ENCODE peak calls at places on chromosomes 1 and 21, in eight cellular contexts. W, R, K, Z, F, G, C and E are unnamed samples.

GRCh38 chr1:84300991-84301758 is at the start of gene SAMD13:
- DNase-seq in W (no peak), R (peak), K (peak), Z (peak), F (peak), G (peak), C (no peak), E (no peak)

GRCh38 chr1:78019031-78019430 is 14.3 kb downstream of the DNAJB4 start:
- DNase-seq in W (no peak), R (no peak), K (no peak), Z (no peak), F (no peak), G (no peak), C (no peak), E (no peak)

GRCh38 chr1:38835230-38835827 is 24.2 kb downstream of the RRAGC start:
- DNase-seq in W (peak), R (peak), K (peak), Z (peak), F (peak), G (peak), C (no peak), E (peak)

GRCh38 chr21:37220433-37220980 is 46.6 kb downstream of the VPS26C start:
- DNase-seq in W (no peak), R (no peak), K (no peak), Z (no peak), F (peak), G (peak), C (no peak), E (peak)

GRCh38 chr1:25194054-25194453 is 38.2 kb downstream of the SYF2 start:
- DNase-seq in W (no peak), R (no peak), K (no peak), Z (no peak), F (no peak), G (no peak), C (no peak), E (no peak)

GRCh38 chr21:40846057-40846456 is 901 bp downstream of the DSCAM start:
- DNase-seq in W (no peak), R (no peak), K (peak), Z (no peak), F (no peak), G (no peak), C (no peak), E (no peak)

GRCh38 chr1:14777516-14778506 is 179.3 kb downstream of the KAZN start:
- DNase-seq in W (no peak), R (no peak), K (no peak), Z (no peak), F (no peak), G (no peak), C (no peak), E (no peak)

GRCh38 chr1:233431753-233432403 is 104.4 kb downstream of the MAP3K21 start:
- DNase-seq in W (no peak), R (no peak), K (no peak), Z (no peak), F (no peak), G (no peak), C (no peak), E (no peak)

GRCh38 chr1:23010734-23011449 is 4.8 kb downstream of the TEX46 start:
- DNase-seq in W (no peak), R (peak), K (peak), Z (no peak), F (no peak), G (peak), C (no peak), E (no peak)

GRCh38 chr1:23958810-23959460 is 693 bp upstream of the PNRC2 start:
- DNase-seq in W (peak), R (peak), K (peak), Z (peak), F (peak), G (peak), C (peak), E (peak)

GRCh38 chr1:43835141-43836021 is 98.2 kb upstream of the ARTN start:
- DNase-seq in W (no peak), R (peak), K (peak), Z (no peak), F (no peak), G (peak), C (peak), E (no peak)

GRCh38 chr21:37562920-37563640 is 196.5 kb downstream of the DYRK1A start:
- DNase-seq in W (no peak), R (peak), K (no peak), Z (no peak), F (no peak), G (peak), C (no peak), E (peak)

GRCh38 chr1:21175324-21175669 is 1.4 kb downstream of the EIF4G3 start:
- DNase-seq in W (no peak), R (no peak), K (peak), Z (no peak), F (no peak), G (peak), C (no peak), E (no peak)

DNA sequence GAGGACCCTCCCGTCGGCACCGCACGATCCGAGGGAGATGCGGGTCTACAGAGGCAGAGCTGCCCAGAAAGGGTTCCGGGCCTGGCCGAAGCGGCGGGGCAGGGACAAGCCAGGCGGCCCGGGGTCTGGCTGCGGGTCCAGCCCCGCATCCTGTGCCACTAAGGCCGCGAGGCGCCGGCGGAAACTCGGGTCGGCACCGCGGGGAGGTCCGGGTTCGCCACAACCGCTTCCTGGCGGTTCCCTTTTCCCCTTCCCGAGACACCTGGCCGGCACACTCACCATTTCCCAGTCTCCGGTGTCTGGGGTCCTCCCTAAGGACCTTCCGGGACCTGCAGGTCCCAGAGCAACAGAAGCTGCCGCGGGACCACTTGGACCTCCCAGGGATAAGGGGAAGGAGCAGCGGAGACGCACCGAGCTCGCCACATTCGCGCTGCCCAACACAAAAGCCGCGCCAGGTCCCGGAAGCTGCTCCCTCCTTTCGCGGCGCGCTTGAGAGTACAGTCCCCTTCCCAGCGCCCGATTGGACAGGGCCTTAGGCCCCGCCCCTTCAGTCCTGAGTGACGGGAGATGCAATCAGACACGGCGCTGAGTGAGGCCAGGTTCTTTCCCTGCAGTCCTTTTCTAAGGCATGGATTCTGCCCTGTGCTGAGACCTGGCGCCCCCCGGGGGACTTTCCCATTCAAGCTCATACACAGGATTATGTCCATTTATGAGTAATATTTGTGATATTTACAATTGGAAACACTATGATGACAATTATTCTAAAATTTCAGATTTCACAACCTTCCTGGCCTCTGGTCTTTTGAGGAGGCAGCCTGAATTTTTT is at the start of gene ZNF670:
- DNase-seq in W (peak), R (peak), K (peak), Z (peak), F (peak), G (peak), C (peak), E (peak)
- TF ChIP-seq CTCF in W (peak), R (no peak), K (peak), Z (no peak), F (no peak), G (no peak), C (no peak), E (no peak)

GRCh38 chr1:168331569-168331968 is 50.9 kb downstream of the TBX19 start:
- DNase-seq in W (no peak), R (no peak), K (no peak), Z (no peak), F (no peak), G (no peak), C (no peak), E (no peak)
- TF ChIP-seq CTCF in W (no peak), R (no peak), K (no peak), Z (no peak), F (no peak), G (no peak), C (no peak), E (no peak)

DNA sequence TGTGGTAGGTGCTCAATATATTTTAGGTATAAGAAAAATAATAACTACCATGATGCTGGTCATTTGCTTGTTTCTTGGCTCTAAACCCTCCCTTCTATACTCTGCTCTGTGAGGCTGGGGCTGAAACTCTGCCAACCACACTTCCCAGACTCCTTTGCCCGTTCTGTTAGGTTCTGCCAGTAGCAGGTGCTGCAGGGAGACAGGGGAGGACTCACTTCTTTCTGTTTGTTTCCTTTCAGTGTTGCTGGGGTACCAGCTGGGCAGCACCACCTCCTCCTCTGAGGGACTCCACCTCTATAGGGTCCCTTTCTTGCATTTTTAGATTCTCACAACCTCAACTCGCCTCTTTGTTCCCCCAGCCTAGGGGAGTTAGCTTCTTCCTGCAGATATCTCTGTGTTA is 16.9 kb upstream of the SH2D2A start:
- DNase-seq in W (no peak), R (no peak), K (no peak), Z (no peak), F (no peak), G (no peak), C (no peak), E (no peak)
- TF ChIP-seq CTCF in W (no peak), R (no peak), K (no peak), Z (no peak), F (no peak), G (no peak), C (no peak), E (no peak)

GRCh38 chr1:226404063-226404903 is 3.6 kb downstream of the PARP1 start:
- DNase-seq in W (no peak), R (no peak), K (peak), Z (no peak), F (no peak), G (peak), C (no peak), E (no peak)
- TF ChIP-seq CTCF in W (no peak), R (no peak), K (no peak), Z (no peak), F (no peak), G (no peak), C (no peak), E (no peak)

DNA sequence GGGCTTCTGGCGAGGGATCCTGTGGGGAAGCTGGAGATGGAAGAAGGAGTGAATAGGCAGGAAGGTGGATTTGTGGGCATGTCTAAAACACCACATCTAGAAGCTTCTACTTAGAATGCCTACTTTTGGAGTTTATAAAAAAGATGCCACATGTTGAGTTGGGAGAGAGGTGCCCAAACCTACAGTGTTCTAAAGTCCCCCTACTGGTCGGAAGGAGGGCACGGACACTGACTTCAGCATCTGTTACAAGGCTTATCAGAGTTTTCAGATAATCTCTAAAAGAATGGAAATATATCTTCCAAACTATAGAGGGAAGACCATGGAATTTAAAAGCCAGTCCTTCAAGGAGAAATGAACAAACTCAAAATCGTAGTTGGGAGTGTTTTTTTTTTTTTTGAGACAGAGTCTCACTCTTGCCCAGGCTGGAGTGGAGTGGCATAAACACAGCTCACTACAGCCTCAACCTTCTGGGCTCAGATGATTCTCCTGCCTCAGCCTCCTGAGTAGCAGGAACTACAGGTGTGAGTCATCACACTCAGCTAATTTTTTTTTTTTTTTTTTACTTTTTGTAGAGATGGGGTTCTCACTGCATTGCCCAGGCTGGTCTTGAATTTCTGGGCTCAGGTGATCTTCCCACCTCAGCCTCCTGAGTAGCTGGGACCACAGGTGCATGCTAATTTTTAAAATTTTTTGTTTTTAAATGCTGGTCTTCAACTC is 14.8 kb downstream of the IBA57 start:
- DNase-seq in W (peak), R (no peak), K (peak), Z (no peak), F (no peak), G (no peak), C (no peak), E (no peak)
- TF ChIP-seq CTCF in W (peak), R (no peak), K (peak), Z (peak), F (peak), G (peak), C (peak), E (no peak)

DNA sequence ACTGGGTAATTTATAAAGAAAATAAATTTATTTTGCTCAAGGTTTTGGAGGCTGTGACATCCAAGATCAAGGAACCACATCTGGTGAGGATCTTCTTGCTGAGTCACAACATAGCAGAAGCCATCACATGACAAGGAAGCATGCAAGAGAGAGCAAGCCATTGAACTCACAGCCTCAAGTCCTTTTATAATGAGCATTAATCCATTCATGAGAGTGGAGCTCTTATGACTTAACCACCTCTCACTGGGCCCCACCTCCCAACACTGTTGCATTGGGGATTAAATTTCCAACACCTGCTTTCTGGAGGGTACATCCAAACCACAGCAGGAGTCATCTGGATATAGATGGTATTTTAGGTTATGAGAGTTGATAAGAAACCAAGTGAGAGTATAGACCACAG is 20.6 kb upstream of the EGLN1 start:
- DNase-seq in W (no peak), R (no peak), K (no peak), Z (no peak), F (no peak), G (peak), C (no peak), E (no peak)
- TF ChIP-seq CTCF in W (no peak), R (no peak), K (no peak), Z (no peak), F (no peak), G (no peak), C (no peak), E (no peak)

GRCh38 chr1:10599194-10599861 is 124.6 kb downstream of the PEX14 start:
- DNase-seq in W (no peak), R (peak), K (peak), Z (no peak), F (no peak), G (peak), C (no peak), E (no peak)
- TF ChIP-seq CTCF in W (no peak), R (no peak), K (no peak), Z (no peak), F (no peak), G (no peak), C (no peak), E (no peak)

GRCh38 chr1:152014943-152015342 is 21.3 kb upstream of the S100A10 start:
- DNase-seq in W (no peak), R (no peak), K (no peak), Z (no peak), F (no peak), G (no peak), C (no peak), E (no peak)

GRCh38 chr1:152009691-152010090 is 16.0 kb upstream of the S100A10 start:
- DNase-seq in W (no peak), R (no peak), K (no peak), Z (no peak), F (no peak), G (no peak), C (no peak), E (no peak)

GRCh38 chr1:152018537-152018936 is 18.3 kb downstream of the S100A11 start:
- DNase-seq in W (peak), R (no peak), K (peak), Z (no peak), F (no peak), G (peak), C (peak), E (peak)

GRCh38 chr1:152015766-152016165 is 21.0 kb downstream of the S100A11 start:
- DNase-seq in W (no peak), R (no peak), K (no peak), Z (no peak), F (no peak), G (no peak), C (no peak), E (no peak)

DNA sequence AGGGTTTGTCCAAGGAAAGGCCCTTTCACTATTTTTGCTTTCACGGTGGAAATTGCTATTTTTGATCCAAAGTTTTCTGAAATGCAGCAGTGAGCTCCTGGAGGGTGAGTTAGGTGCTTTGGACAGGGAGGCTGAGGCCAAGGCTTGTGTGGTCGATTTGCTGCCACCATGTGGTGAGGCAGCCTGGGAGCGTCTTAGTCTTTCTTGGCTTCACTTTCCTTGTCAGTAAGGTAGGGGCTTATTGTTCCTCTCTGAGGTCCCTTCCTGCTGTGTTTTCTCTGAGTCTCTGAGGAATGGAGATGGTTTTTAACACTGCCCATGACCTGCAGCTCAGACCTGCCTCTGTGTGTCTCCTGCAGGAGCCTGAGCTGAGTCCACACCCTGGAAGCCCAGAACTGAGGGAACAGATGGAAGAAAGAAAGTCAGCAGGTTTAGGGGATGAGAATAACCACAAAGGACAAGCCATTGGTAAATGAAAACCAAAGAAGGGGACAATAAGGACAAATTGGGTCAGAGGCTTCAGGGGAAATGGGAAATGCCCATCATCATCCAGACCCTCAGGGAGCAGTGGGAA is 20.1 kb upstream of the S100A10 start:
- DNase-seq in W (peak), R (peak), K (peak), Z (no peak), F (peak), G (peak), C (peak), E (peak)
- TF ChIP-seq CTCF in W (peak), R (peak), K (peak), Z (no peak), F (peak), G (peak), C (peak), E (no peak)

GRCh38 chr21:45098867-45099266 is 24.5 kb downstream of the ADARB1 start:
- DNase-seq in W (no peak), R (no peak), K (peak), Z (no peak), F (peak), G (peak), C (no peak), E (no peak)
- TF ChIP-seq CTCF in W (peak), R (no peak), K (peak), Z (no peak), F (peak), G (peak), C (no peak), E (no peak)